ENCODE peak calls at places on chromosomes 11 and 22, in eight cellular contexts. One of them, this sample, is unnamed.

GRCh38 chr11:57751676-57752253 is at the start of gene BTBD18:
- DNase-seq in lower leg skin: no peak
- DNase-seq in HFF-Myc: no peak
- DNase-seq in colonic mucosa: peak
- DNase-seq in cardiac fibroblast: peak
- DNase-seq in kidney epithelial cell: no peak
- DNase-seq in AG09309: no peak
- DNase-seq in heart right ventricle: no peak
- DNase-seq in this sample: no peak

GRCh38 chr22:22745225-22746060 is 101.0 kb downstream of the GGTLC2 start:
- DNase-seq in lower leg skin: no peak
- DNase-seq in HFF-Myc: no peak
- DNase-seq in colonic mucosa: peak
- DNase-seq in cardiac fibroblast: peak
- DNase-seq in kidney epithelial cell: no peak
- DNase-seq in AG09309: no peak
- DNase-seq in heart right ventricle: no peak
- DNase-seq in this sample: no peak

GRCh38 chr11:125263268-125263790 is 98.8 kb downstream of the PKNOX2 start:
- DNase-seq in lower leg skin: peak
- DNase-seq in HFF-Myc: peak
- DNase-seq in colonic mucosa: peak
- DNase-seq in cardiac fibroblast: peak
- DNase-seq in kidney epithelial cell: peak
- DNase-seq in AG09309: peak
- DNase-seq in heart right ventricle: peak
- DNase-seq in this sample: peak

GRCh38 chr11:4606231-4607015 is 1.6 kb downstream of the TRIM68 start:
- DNase-seq in lower leg skin: no peak
- DNase-seq in HFF-Myc: no peak
- DNase-seq in colonic mucosa: peak
- DNase-seq in cardiac fibroblast: peak
- DNase-seq in kidney epithelial cell: peak
- DNase-seq in AG09309: peak
- DNase-seq in heart right ventricle: no peak
- DNase-seq in this sample: no peak

GRCh38 chr11:59225017-59225416 is 12.3 kb upstream of the MPEG1 start:
- DNase-seq in lower leg skin: no peak
- DNase-seq in HFF-Myc: no peak
- DNase-seq in colonic mucosa: no peak
- DNase-seq in cardiac fibroblast: no peak
- DNase-seq in kidney epithelial cell: no peak
- DNase-seq in AG09309: no peak
- DNase-seq in heart right ventricle: no peak
- DNase-seq in this sample: no peak

GRCh38 chr11:7579226-7579825 is 65.5 kb downstream of the PPFIBP2 start:
- DNase-seq in lower leg skin: no peak
- DNase-seq in HFF-Myc: no peak
- DNase-seq in colonic mucosa: no peak
- DNase-seq in cardiac fibroblast: peak
- DNase-seq in kidney epithelial cell: no peak
- DNase-seq in AG09309: no peak
- DNase-seq in heart right ventricle: no peak
- DNase-seq in this sample: no peak

GRCh38 chr11:102928247-102928646 is 27.3 kb downstream of the MMP13 start:
- DNase-seq in lower leg skin: no peak
- DNase-seq in HFF-Myc: no peak
- DNase-seq in colonic mucosa: no peak
- DNase-seq in cardiac fibroblast: no peak
- DNase-seq in kidney epithelial cell: no peak
- DNase-seq in AG09309: no peak
- DNase-seq in heart right ventricle: no peak
- DNase-seq in this sample: no peak

GRCh38 chr22:40051322-40051721 is 56.6 kb downstream of the FAM83F start:
- DNase-seq in lower leg skin: no peak
- DNase-seq in HFF-Myc: no peak
- DNase-seq in colonic mucosa: no peak
- DNase-seq in cardiac fibroblast: no peak
- DNase-seq in kidney epithelial cell: no peak
- DNase-seq in AG09309: no peak
- DNase-seq in heart right ventricle: no peak
- DNase-seq in this sample: no peak

GRCh38 chr11:86916330-86916729 is 38.9 kb downstream of the FZD4 start:
- DNase-seq in lower leg skin: no peak
- DNase-seq in HFF-Myc: peak
- DNase-seq in colonic mucosa: no peak
- DNase-seq in cardiac fibroblast: peak
- DNase-seq in kidney epithelial cell: peak
- DNase-seq in AG09309: peak
- DNase-seq in heart right ventricle: no peak
- DNase-seq in this sample: no peak

GRCh38 chr11:63532150-63532549 is 4.5 kb upstream of the PLAAT4 start:
- DNase-seq in lower leg skin: no peak
- DNase-seq in HFF-Myc: no peak
- DNase-seq in colonic mucosa: no peak
- DNase-seq in cardiac fibroblast: no peak
- DNase-seq in kidney epithelial cell: no peak
- DNase-seq in AG09309: no peak
- DNase-seq in heart right ventricle: no peak
- DNase-seq in this sample: no peak

GRCh38 chr11:58781345-58781744 is 49.6 kb upstream of the GLYAT start:
- DNase-seq in lower leg skin: no peak
- DNase-seq in HFF-Myc: no peak
- DNase-seq in colonic mucosa: no peak
- DNase-seq in cardiac fibroblast: no peak
- DNase-seq in kidney epithelial cell: no peak
- DNase-seq in AG09309: no peak
- DNase-seq in heart right ventricle: no peak
- DNase-seq in this sample: no peak

GRCh38 chr11:10538924-10539323 is 2.1 kb downstream of the RNF141 start:
- DNase-seq in lower leg skin: no peak
- DNase-seq in HFF-Myc: no peak
- DNase-seq in colonic mucosa: no peak
- DNase-seq in cardiac fibroblast: no peak
- DNase-seq in kidney epithelial cell: no peak
- DNase-seq in AG09309: no peak
- DNase-seq in heart right ventricle: no peak
- DNase-seq in this sample: no peak

GRCh38 chr11:7417328-7417727 is 68.0 kb upstream of the OLFML1 start:
- DNase-seq in lower leg skin: no peak
- DNase-seq in HFF-Myc: no peak
- DNase-seq in colonic mucosa: no peak
- DNase-seq in cardiac fibroblast: no peak
- DNase-seq in kidney epithelial cell: no peak
- DNase-seq in AG09309: no peak
- DNase-seq in heart right ventricle: no peak
- DNase-seq in this sample: no peak

GRCh38 chr11:76169473-76169881 is 36.8 kb downstream of the WNT11 start:
- DNase-seq in lower leg skin: no peak
- DNase-seq in HFF-Myc: peak
- DNase-seq in colonic mucosa: no peak
- DNase-seq in cardiac fibroblast: no peak
- DNase-seq in kidney epithelial cell: no peak
- DNase-seq in AG09309: no peak
- DNase-seq in heart right ventricle: no peak
- DNase-seq in this sample: no peak

GRCh38 chr22:31083377-31083768 is 2.3 kb downstream of the SMTN start:
- DNase-seq in lower leg skin: no peak
- DNase-seq in HFF-Myc: no peak
- DNase-seq in colonic mucosa: peak
- DNase-seq in cardiac fibroblast: no peak
- DNase-seq in kidney epithelial cell: no peak
- DNase-seq in AG09309: no peak
- DNase-seq in heart right ventricle: peak
- DNase-seq in this sample: no peak

GRCh38 chr22:36846949-36847348 is 13.9 kb upstream of the NCF4 start:
- DNase-seq in lower leg skin: no peak
- DNase-seq in HFF-Myc: no peak
- DNase-seq in colonic mucosa: no peak
- DNase-seq in cardiac fibroblast: no peak
- DNase-seq in kidney epithelial cell: no peak
- DNase-seq in AG09309: no peak
- DNase-seq in heart right ventricle: no peak
- DNase-seq in this sample: no peak

DNA sequence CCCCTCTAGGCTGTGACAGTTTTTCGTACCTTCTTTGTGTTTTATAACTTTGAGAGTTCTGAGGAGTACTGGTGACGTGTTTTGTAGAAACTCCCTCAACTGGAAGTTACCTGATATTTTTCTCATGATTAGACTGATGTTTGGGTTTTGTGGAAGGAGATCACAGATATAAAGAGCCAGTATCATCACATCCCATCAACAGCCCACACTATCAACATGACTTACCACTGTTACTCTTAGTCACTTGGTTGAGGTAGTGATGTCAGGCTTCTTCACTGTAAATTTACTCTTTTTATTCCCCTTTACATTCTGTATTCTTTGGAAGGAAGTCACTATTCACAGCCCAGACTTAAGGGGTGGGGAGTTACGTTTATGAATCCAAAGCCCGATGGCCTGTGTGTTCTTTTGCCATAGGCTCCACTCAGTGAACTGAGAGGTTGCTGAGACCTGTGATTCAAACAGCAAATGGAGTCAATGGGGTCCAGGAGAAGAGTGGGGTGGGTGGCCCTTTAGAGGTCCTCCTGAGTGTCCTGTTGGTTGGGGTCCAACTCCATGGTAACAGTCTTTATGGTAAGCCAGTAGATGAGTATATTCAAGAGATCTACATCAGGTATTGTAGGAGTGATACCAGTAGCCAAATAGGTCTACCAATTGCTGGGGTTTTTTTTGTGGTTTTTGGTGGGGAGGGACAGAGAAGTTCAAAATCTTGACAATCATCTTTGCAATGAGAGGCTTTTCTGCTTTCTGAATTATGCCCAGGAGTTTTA is 15.2 kb upstream of the MS4A4E start:
- DNase-seq in lower leg skin: no peak
- DNase-seq in HFF-Myc: no peak
- DNase-seq in colonic mucosa: no peak
- DNase-seq in cardiac fibroblast: no peak
- DNase-seq in kidney epithelial cell: no peak
- DNase-seq in AG09309: no peak
- DNase-seq in heart right ventricle: no peak
- DNase-seq in this sample: no peak
- H3K4me3 ChIP-seq in lower leg skin: no peak
- H3K4me3 ChIP-seq in HFF-Myc: no peak
- H3K4me3 ChIP-seq in colonic mucosa: no peak
- H3K4me3 ChIP-seq in cardiac fibroblast: no peak
- H3K4me3 ChIP-seq in kidney epithelial cell: no peak
- H3K4me3 ChIP-seq in AG09309: no peak
- H3K4me3 ChIP-seq in heart right ventricle: no peak
- H3K4me3 ChIP-seq in this sample: no peak

GRCh38 chr22:46933526-46933925 is 171.1 kb downstream of the TBC1D22A start:
- DNase-seq in lower leg skin: no peak
- DNase-seq in HFF-Myc: no peak
- DNase-seq in colonic mucosa: peak
- DNase-seq in cardiac fibroblast: no peak
- DNase-seq in kidney epithelial cell: no peak
- DNase-seq in AG09309: no peak
- DNase-seq in heart right ventricle: no peak
- DNase-seq in this sample: no peak

GRCh38 chr22:46931881-46932280 is 169.4 kb downstream of the TBC1D22A start:
- DNase-seq in lower leg skin: no peak
- DNase-seq in HFF-Myc: no peak
- DNase-seq in colonic mucosa: peak
- DNase-seq in cardiac fibroblast: no peak
- DNase-seq in kidney epithelial cell: no peak
- DNase-seq in AG09309: no peak
- DNase-seq in heart right ventricle: no peak
- DNase-seq in this sample: no peak

GRCh38 chr22:46929689-46930225 is 167.3 kb downstream of the TBC1D22A start:
- DNase-seq in lower leg skin: no peak
- DNase-seq in HFF-Myc: no peak
- DNase-seq in colonic mucosa: peak
- DNase-seq in cardiac fibroblast: no peak
- DNase-seq in kidney epithelial cell: peak
- DNase-seq in AG09309: no peak
- DNase-seq in heart right ventricle: no peak
- DNase-seq in this sample: no peak

GRCh38 chr22:46933040-46933439 is 170.6 kb downstream of the TBC1D22A start:
- DNase-seq in lower leg skin: no peak
- DNase-seq in HFF-Myc: no peak
- DNase-seq in colonic mucosa: no peak
- DNase-seq in cardiac fibroblast: no peak
- DNase-seq in kidney epithelial cell: no peak
- DNase-seq in AG09309: no peak
- DNase-seq in heart right ventricle: no peak
- DNase-seq in this sample: no peak

GRCh38 chr22:46931414-46931813 is 169.0 kb downstream of the TBC1D22A start:
- DNase-seq in lower leg skin: no peak
- DNase-seq in HFF-Myc: peak
- DNase-seq in colonic mucosa: peak
- DNase-seq in cardiac fibroblast: peak
- DNase-seq in kidney epithelial cell: no peak
- DNase-seq in AG09309: no peak
- DNase-seq in heart right ventricle: no peak
- DNase-seq in this sample: no peak
- TF ChIP-seq CTCF in lower leg skin: no peak
- TF ChIP-seq CTCF in HFF-Myc: peak
- TF ChIP-seq CTCF in colonic mucosa: no peak
- TF ChIP-seq CTCF in cardiac fibroblast: no peak
- TF ChIP-seq CTCF in kidney epithelial cell: peak
- TF ChIP-seq CTCF in AG09309: peak
- TF ChIP-seq CTCF in heart right ventricle: no peak
- TF ChIP-seq CTCF in this sample: peak

DNA sequence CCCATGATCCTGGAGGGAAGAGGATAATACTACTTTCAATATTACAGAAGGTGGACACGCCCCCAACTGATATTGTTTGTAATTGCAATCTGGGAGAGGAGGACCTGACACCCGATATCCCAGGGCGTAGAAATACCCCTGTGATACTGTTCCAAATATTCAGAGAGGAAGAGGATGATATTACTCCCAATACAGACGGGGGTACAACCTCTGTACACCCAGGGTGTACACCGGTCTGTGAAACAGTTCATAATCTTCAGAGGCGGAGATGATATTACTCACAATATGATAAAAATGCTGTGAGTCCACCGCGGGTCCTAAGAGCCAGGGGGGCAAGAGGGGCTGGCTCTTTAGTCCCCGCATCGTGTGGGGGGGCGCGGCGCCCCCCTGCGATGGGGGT is 57.2 kb upstream of the ALDH3B2 start:
- DNase-seq in lower leg skin: no peak
- DNase-seq in HFF-Myc: no peak
- DNase-seq in colonic mucosa: no peak
- DNase-seq in cardiac fibroblast: no peak
- DNase-seq in kidney epithelial cell: no peak
- DNase-seq in AG09309: no peak
- DNase-seq in heart right ventricle: no peak
- DNase-seq in this sample: no peak
- H3K4me3 ChIP-seq in lower leg skin: no peak
- H3K4me3 ChIP-seq in HFF-Myc: no peak
- H3K4me3 ChIP-seq in colonic mucosa: no peak
- H3K4me3 ChIP-seq in cardiac fibroblast: no peak
- H3K4me3 ChIP-seq in kidney epithelial cell: no peak
- H3K4me3 ChIP-seq in AG09309: no peak
- H3K4me3 ChIP-seq in heart right ventricle: peak
- H3K4me3 ChIP-seq in this sample: no peak

DNA sequence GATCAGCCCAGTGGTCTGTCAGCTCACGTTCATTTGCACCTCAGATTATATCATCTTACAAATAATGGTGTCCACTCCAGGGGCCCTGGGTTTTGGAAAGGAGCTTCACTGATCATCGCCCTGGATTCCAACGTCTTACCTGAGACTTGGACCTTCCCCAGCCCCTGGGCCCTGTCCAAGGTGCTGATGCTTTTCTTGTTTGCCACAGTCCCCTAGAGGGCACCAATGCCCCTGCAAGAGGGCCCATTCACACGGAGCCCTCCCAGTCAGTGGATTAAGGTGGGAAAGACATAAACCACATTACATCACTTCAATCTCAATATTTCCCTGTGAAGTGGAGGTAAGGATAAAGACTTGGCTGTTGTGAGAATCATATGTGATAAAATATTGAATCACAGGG is 167.2 kb downstream of the BUD13 start:
- DNase-seq in lower leg skin: no peak
- DNase-seq in HFF-Myc: peak
- DNase-seq in colonic mucosa: peak
- DNase-seq in cardiac fibroblast: peak
- DNase-seq in kidney epithelial cell: peak
- DNase-seq in AG09309: no peak
- DNase-seq in heart right ventricle: no peak
- DNase-seq in this sample: peak
- TF ChIP-seq CTCF in lower leg skin: no peak
- TF ChIP-seq CTCF in HFF-Myc: peak
- TF ChIP-seq CTCF in colonic mucosa: no peak
- TF ChIP-seq CTCF in cardiac fibroblast: peak
- TF ChIP-seq CTCF in kidney epithelial cell: peak
- TF ChIP-seq CTCF in AG09309: peak
- TF ChIP-seq CTCF in heart right ventricle: peak
- TF ChIP-seq CTCF in this sample: peak

This sample was measured in retinal pigment epithelial cell.